ENCODE peak calls at places on chromosomes 16 and 17, in four cellular contexts. One of them, this sample, is unnamed.

GRCh38 chr17:79645777-79646088 is 34.9 kb upstream of the RBFOX3 start:
- DNase-seq in GM12878: no peak
- DNase-seq in HepG2: no peak
- DNase-seq in K562: no peak
- DNase-seq in this sample: peak

GRCh38 chr16:54923055-54923473 is 7.6 kb upstream of the IRX5 start:
- DNase-seq in GM12878: no peak
- DNase-seq in HepG2: no peak
- DNase-seq in K562: no peak
- DNase-seq in this sample: no peak

GRCh38 chr16:73048292-73049050 is 543 bp upstream of the ZFHX3 start:
- DNase-seq in GM12878: no peak
- DNase-seq in HepG2: peak
- DNase-seq in K562: no peak
- DNase-seq in this sample: no peak

GRCh38 chr16:85861095-85861825 is 37.7 kb upstream of the IRF8 start:
- DNase-seq in GM12878: no peak
- DNase-seq in HepG2: no peak
- DNase-seq in K562: no peak
- DNase-seq in this sample: no peak

GRCh38 chr16:4272114-4272954 is 489 bp downstream of the TFAP4 start:
- DNase-seq in GM12878: no peak
- DNase-seq in HepG2: peak
- DNase-seq in K562: peak
- DNase-seq in this sample: peak

GRCh38 chr16:1778200-1779179 is 3.9 kb downstream of the SPSB3 start:
- DNase-seq in GM12878: no peak
- DNase-seq in HepG2: no peak
- DNase-seq in K562: no peak
- DNase-seq in this sample: no peak

GRCh38 chr17:45221081-45221996 is at the start of gene FMNL1:
- DNase-seq in GM12878: no peak
- DNase-seq in HepG2: no peak
- DNase-seq in K562: peak
- DNase-seq in this sample: peak

GRCh38 chr16:54504372-54504771 is 217.8 kb upstream of the IRX3 start:
- DNase-seq in GM12878: no peak
- DNase-seq in HepG2: no peak
- DNase-seq in K562: no peak
- DNase-seq in this sample: no peak

GRCh38 chr17:32142857-32143524 is 689 bp downstream of the RHOT1 start:
- DNase-seq in GM12878: no peak
- DNase-seq in HepG2: peak
- DNase-seq in K562: peak
- DNase-seq in this sample: peak

GRCh38 chr17:79115487-79115886 is 40.9 kb downstream of the ENGASE start:
- DNase-seq in GM12878: no peak
- DNase-seq in HepG2: no peak
- DNase-seq in K562: no peak
- DNase-seq in this sample: no peak

GRCh38 chr16:2675021-2675420 is 7.3 kb upstream of the KCTD5 start:
- DNase-seq in GM12878: no peak
- DNase-seq in HepG2: no peak
- DNase-seq in K562: no peak
- DNase-seq in this sample: no peak

GRCh38 chr17:77215281-77215680 is 74.5 kb downstream of the SEC14L1 start:
- DNase-seq in GM12878: no peak
- DNase-seq in HepG2: no peak
- DNase-seq in K562: no peak
- DNase-seq in this sample: no peak

GRCh38 chr17:6523809-6524355 is 32.5 kb downstream of the PITPNM3 start:
- DNase-seq in GM12878: no peak
- DNase-seq in HepG2: no peak
- DNase-seq in K562: no peak
- DNase-seq in this sample: no peak

GRCh38 chr17:6521636-6522035 is 34.7 kb downstream of the PITPNM3 start:
- DNase-seq in GM12878: no peak
- DNase-seq in HepG2: no peak
- DNase-seq in K562: no peak
- DNase-seq in this sample: no peak

GRCh38 chr17:6524520-6524919 is 31.8 kb downstream of the PITPNM3 start:
- DNase-seq in GM12878: no peak
- DNase-seq in HepG2: no peak
- DNase-seq in K562: no peak
- DNase-seq in this sample: no peak

GRCh38 chr17:6525111-6525510 is 31.2 kb downstream of the PITPNM3 start:
- DNase-seq in GM12878: no peak
- DNase-seq in HepG2: no peak
- DNase-seq in K562: no peak
- DNase-seq in this sample: no peak

DNA sequence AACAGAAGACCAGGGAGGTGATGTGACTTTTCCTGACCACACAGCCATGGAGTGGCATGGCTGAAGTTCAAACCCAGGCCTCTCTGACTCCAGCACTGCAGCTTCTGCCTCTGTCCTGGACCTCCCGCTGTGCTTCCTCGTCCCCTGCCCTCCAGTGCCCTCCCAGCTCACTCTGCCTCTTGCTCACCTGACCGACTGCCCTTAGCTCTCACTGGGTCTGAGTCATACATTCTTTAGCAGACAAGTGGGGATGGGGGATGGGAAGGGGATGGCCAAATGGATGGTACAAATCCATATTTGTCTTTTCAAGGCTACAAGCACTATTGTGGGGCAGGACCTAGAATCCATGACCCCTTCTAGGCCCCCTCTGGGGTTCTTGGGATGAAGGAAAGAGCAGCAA is 33.0 kb downstream of the PITPNM3 start:
- DNase-seq in GM12878: no peak
- DNase-seq in HepG2: peak
- DNase-seq in K562: no peak
- DNase-seq in this sample: no peak
- TF ChIP-seq BHLHE40 in GM12878: no peak
- TF ChIP-seq BHLHE40 in HepG2: peak
- TF ChIP-seq BHLHE40 in K562: no peak
- TF ChIP-seq BHLHE40 in this sample: no peak

DNA sequence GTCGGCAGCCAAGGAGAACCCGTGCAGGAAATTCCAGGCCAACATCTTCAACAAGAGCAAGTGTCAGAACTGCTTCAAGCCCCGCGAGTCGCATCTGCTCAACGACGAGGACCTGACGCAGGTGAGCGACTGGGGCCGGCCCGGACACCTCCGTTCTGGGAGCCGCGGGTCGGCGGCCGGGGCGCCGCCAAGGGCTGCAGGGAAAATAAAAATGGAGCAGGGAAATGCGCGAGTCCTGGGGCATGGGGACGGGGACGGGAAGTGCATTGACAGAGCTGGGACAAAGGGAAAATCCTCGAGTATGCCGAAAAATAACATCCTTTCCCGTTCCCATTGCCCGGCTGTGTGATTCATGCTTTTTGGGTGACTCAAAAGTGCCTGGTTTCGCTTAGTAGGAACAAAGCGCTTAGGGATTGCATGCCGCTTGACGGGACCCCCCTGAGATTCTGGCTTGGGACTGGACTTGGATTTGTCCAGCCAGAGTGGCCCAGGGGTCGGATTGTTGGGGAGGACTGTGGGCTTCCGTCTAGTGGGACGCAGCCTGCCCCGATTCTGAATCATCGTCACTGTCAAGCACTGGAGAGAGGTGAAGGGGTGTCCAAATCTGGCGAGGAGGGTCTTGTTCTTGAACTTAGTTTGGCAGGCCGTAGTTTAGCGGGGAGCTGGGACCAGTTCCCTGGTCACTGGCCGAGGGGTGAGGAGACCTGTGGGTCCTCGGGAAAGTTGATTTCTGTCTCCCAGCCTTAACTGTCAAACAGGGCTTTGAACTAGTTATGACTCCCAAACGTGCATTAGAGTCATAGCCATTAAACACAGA is 802 bp downstream of the MPRIP start:
- DNase-seq in GM12878: no peak
- DNase-seq in HepG2: no peak
- DNase-seq in K562: no peak
- DNase-seq in this sample: no peak
- TF ChIP-seq TARDBP in GM12878: no peak
- TF ChIP-seq TARDBP in HepG2: no peak
- TF ChIP-seq TARDBP in K562: no peak
- TF ChIP-seq TARDBP in this sample: no peak

DNA sequence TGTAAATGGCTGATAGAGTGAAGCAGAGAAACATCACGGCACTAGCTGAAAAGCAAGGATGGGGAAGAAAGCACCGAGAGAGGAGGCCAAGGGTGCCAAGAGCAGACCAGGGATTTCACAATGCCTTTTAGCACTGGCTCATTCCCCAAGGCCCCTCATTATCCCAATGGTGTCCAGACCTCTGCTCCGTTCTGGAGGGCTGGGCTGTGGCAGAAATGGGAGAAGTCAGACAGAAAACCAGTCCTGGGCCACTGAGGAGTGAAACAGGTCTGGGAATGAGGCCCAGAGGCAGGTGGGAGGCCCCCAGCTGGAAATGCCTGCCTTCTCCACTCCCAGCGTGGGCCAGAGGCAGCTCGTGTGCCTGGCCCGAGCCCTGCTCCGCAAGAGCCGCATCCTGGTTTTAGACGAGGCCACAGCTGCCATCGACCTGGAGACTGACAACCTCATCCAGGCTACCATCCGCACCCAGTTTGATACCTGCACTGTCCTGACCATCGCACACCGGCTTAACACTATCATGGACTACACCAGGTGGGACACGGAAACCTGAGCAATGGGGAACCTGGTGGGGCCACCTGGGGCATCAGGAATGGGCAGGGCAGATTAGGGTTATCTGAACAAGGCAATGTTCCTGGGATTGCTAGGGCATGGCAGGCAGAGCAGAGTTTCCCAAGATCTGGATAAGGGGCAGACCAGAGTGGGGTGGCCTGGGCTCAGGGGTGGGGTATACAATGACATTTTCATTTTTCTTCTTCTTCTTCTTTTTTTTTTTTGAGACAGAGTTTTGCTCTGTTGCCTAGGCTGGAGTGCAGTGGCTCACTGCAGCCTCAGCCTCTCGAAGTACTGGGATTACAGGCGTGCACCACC is 20.3 kb downstream of the ANKRD40 start:
- DNase-seq in GM12878: no peak
- DNase-seq in HepG2: peak
- DNase-seq in K562: no peak
- DNase-seq in this sample: no peak
- TF ChIP-seq BHLHE40 in GM12878: no peak
- TF ChIP-seq BHLHE40 in HepG2: no peak
- TF ChIP-seq BHLHE40 in K562: no peak
- TF ChIP-seq BHLHE40 in this sample: no peak

DNA sequence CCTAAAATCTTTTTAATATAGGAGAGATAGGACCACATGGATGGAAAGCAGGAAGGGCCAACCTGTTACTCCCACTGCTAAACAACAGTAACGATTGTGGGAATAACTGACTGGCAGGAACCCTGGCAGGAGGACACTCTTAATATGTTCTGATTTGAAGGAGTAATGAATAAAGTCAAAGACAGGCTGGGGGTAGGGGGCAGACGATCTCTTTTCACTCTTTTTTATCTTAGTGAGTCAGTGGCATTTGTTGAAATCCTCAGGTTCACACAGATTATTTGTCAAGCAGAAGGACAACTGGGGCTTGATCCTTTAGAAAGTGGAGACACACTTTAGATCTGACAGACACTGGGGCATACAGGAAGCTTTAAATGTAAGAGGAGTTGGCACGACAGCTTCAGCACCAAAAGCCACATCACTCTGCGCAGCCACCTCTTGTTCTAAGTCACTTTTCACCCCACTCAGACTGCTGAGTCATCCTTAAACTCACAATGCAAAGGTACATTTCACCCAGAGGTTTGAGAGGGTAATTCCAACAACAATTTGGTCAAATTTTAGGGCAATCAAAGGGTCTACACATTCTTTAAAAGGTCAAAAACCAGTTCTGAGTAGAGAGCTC is 121.5 kb downstream of the STXBP4 start:
- DNase-seq in GM12878: peak
- DNase-seq in HepG2: peak
- DNase-seq in K562: peak
- DNase-seq in this sample: no peak
- TF ChIP-seq TARDBP in GM12878: no peak
- TF ChIP-seq TARDBP in HepG2: no peak
- TF ChIP-seq TARDBP in K562: no peak
- TF ChIP-seq TARDBP in this sample: no peak

DNA sequence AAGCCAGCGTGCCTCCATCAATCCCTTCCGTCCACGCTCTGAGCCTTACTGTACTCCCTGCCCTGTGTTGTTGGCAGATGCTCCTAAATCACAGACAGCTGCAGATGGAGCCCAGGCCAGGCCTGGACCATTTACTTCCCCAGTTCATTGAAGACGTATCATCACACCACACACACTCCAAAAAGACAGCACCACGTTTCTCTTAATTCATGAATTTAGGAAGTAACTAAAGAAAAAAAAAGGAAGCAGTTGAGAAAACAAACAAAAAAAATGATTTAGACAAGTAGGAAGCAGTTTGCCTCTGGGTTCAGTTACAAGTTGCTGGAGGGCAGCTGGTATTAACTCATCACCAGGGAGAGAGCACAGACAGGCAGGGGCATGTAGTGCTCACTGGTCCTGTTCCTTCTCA is 7.5 kb upstream of the CD300LD start:
- DNase-seq in GM12878: no peak
- DNase-seq in HepG2: no peak
- DNase-seq in K562: no peak
- DNase-seq in this sample: no peak
- TF ChIP-seq BHLHE40 in GM12878: no peak
- TF ChIP-seq BHLHE40 in HepG2: no peak
- TF ChIP-seq BHLHE40 in K562: no peak
- TF ChIP-seq BHLHE40 in this sample: no peak

GRCh38 chr17:74881073-74881472 is 8.3 kb upstream of the FDXR start:
- DNase-seq in GM12878: no peak
- DNase-seq in HepG2: no peak
- DNase-seq in K562: no peak
- DNase-seq in this sample: no peak

GRCh38 chr17:74882517-74883240 is 9.9 kb upstream of the FDXR start:
- DNase-seq in GM12878: no peak
- DNase-seq in HepG2: no peak
- DNase-seq in K562: no peak
- DNase-seq in this sample: no peak

GRCh38 chr17:74879308-74879707 is 6.5 kb upstream of the FDXR start:
- DNase-seq in GM12878: no peak
- DNase-seq in HepG2: no peak
- DNase-seq in K562: no peak
- DNase-seq in this sample: no peak

GRCh38 chr17:74878658-74879057 is 5.9 kb upstream of the FDXR start:
- DNase-seq in GM12878: no peak
- DNase-seq in HepG2: no peak
- DNase-seq in K562: no peak
- DNase-seq in this sample: no peak

GRCh38 chr17:74883241-74883750 is 10.1 kb downstream of the FADS6 start:
- DNase-seq in GM12878: no peak
- DNase-seq in HepG2: no peak
- DNase-seq in K562: no peak
- DNase-seq in this sample: no peak
- TF ChIP-seq TARDBP in GM12878: no peak
- TF ChIP-seq TARDBP in HepG2: no peak
- TF ChIP-seq TARDBP in K562: no peak
- TF ChIP-seq TARDBP in this sample: no peak